ENCODE peak calls at places on chromosomes 4 and X, in seven cellular contexts. H is MG63; A is CD4-positive, alpha-beta memory T cell; U is lung; T is hepatocyte; D is AG10803; Y is fibroblast of lung. K is an unnamed sample.

GRCh38 chr4:138216272-138216867 is 25.8 kb downstream of the SLC7A11 start:
- DNase-seq in H (no peak), A (no peak), U (no peak), T (no peak), D (no peak), Y (no peak), K (no peak)

GRCh38 chr4:92551616-92552015 is 247.8 kb downstream of the GRID2 start:
- DNase-seq in H (no peak), A (no peak), U (no peak), T (no peak), D (no peak), Y (no peak), K (no peak)

GRCh38 chr4:8191136-8191747 is 7.8 kb upstream of the SH3TC1 start:
- DNase-seq in H (peak), A (no peak), U (peak), T (no peak), D (peak), Y (peak), K (peak)

GRCh38 chrX:108000751-108001150 is 18.6 kb upstream of the TEX13B start:
- DNase-seq in H (no peak), A (no peak), U (no peak), T (no peak), D (no peak), Y (peak), K (no peak)

GRCh38 chrX:64580035-64580434 is 184.8 kb upstream of the MTMR8 start:
- DNase-seq in H (no peak), A (no peak), U (no peak), T (no peak), D (no peak), Y (no peak), K (no peak)

GRCh38 chr4:114615435-114615834 is 16.8 kb downstream of the UGT8 start:
- DNase-seq in H (no peak), A (no peak), U (no peak), T (peak), D (no peak), Y (no peak), K (no peak)

GRCh38 chrX:148371251-148371650 is 129.2 kb upstream of the AFF2 start:
- DNase-seq in H (no peak), A (no peak), U (no peak), T (no peak), D (no peak), Y (no peak), K (no peak)

GRCh38 chr4:98446499-98447375 is 185.6 kb downstream of the RAP1GDS1 start:
- DNase-seq in H (no peak), A (peak), U (no peak), T (no peak), D (peak), Y (peak), K (peak)

GRCh38 chrX:137565921-137566745 is at the start of gene ZIC3:
- DNase-seq in H (peak), A (no peak), U (peak), T (peak), D (peak), Y (peak), K (no peak)

GRCh38 chrX:75155830-75156525 is at the start of gene ABCB7:
- DNase-seq in H (peak), A (peak), U (peak), T (peak), D (peak), Y (peak), K (peak)

GRCh38 chr4:54100607-54101189 is 735 bp downstream of the GSX2 start:
- DNase-seq in H (peak), A (no peak), U (no peak), T (no peak), D (no peak), Y (no peak), K (no peak)

GRCh38 chrX:133413218-133413925 is 1.9 kb downstream of the GPC4 start:
- DNase-seq in H (no peak), A (no peak), U (no peak), T (no peak), D (no peak), Y (no peak), K (no peak)

GRCh38 chrX:40085086-40085551 is 12.6 kb downstream of the BCOR start:
- DNase-seq in H (peak), A (no peak), U (no peak), T (peak), D (peak), Y (peak), K (no peak)

GRCh38 chr4:182925298-182925738 is 8.1 kb upstream of the DCTD start:
- DNase-seq in H (peak), A (peak), U (peak), T (peak), D (peak), Y (peak), K (peak)

GRCh38 chrX:130204647-130205046 is 32.9 kb downstream of the RAB33A start:
- DNase-seq in H (no peak), A (no peak), U (no peak), T (no peak), D (no peak), Y (no peak), K (no peak)

GRCh38 chrX:11540532-11541377 is 125.0 kb downstream of the ARHGAP6 start:
- DNase-seq in H (no peak), A (no peak), U (no peak), T (no peak), D (no peak), Y (peak), K (peak)

GRCh38 chr4:77804471-77804870 is 14.7 kb downstream of the CNOT6L start:
- DNase-seq in H (no peak), A (no peak), U (no peak), T (no peak), D (peak), Y (peak), K (no peak)

GRCh38 chr4:79526970-79527565 is 119.0 kb upstream of the GK2 start:
- DNase-seq in H (no peak), A (no peak), U (no peak), T (no peak), D (no peak), Y (no peak), K (no peak)
- H3K4me3 ChIP-seq in H (no peak), A (no peak), U (no peak), T (no peak), D (no peak), Y (no peak), K (no peak)

DNA sequence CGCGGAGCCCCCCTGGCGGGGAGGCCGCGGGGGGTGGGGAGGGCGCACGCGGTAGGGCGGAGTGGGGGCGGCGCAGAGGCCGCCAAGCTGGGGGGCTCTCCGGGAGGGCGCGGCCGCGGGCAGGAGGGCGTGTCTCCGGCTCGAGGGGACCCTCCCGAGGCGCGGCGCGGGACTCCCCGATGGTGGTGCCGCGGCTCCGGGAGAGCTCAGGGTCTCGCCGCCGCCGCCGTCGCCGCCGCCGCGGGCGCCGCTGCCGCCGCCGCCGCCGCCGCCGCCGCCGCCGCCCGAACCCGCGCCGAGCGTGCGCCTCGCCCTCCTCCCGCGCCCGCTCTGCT is at the start of gene PTCHD1:
- DNase-seq in H (no peak), A (no peak), U (no peak), T (no peak), D (no peak), Y (no peak), K (no peak)
- H3K4me3 ChIP-seq in H (peak), A (no peak), U (peak), T (peak), D (no peak), Y (no peak), K (no peak)

DNA sequence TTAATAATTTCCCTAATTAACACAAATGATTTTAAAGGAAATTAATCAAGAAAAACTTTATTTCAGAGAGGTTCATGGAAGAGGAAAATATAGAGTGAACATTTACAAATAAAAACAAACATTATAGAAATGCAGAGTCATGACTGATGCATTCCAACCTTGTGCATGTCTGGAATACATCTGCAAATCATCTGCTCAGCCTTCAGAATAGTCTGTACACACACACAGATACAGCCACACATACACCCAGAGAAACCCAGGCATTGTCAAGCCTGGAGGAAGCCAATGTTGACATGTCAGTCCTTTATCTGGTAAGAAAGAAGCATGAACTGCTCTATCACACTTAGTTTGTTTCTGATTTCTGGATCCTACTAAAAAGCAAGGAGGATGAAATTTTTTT is 61.3 kb upstream of the NFKB1 start:
- DNase-seq in H (no peak), A (no peak), U (no peak), T (peak), D (peak), Y (peak), K (no peak)
- H3K4me3 ChIP-seq in H (no peak), A (no peak), U (no peak), T (no peak), D (peak), Y (no peak), K (no peak)

DNA sequence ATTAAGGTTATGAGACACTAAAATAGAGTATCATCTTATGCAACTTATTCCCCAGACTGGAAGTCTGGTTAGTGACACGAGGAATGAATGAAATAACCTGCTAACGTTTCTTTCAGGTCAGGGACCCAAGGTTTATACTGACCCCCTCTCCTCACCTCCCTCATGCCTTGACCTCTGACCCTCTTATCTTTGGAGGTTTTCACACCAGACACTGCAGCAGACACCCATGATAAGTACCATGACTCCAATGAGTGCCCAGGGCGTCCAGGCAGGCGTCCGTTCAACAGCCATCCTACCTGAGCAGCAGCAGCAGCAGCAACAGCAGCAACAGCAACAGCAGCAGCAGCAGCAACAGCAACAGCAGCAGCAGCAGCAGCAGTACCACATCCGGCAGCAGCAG is 4.2 kb upstream of the NLGN3 start:
- DNase-seq in H (no peak), A (no peak), U (no peak), T (no peak), D (no peak), Y (no peak), K (no peak)
- H3K4me3 ChIP-seq in H (no peak), A (no peak), U (no peak), T (no peak), D (no peak), Y (no peak), K (no peak)

DNA sequence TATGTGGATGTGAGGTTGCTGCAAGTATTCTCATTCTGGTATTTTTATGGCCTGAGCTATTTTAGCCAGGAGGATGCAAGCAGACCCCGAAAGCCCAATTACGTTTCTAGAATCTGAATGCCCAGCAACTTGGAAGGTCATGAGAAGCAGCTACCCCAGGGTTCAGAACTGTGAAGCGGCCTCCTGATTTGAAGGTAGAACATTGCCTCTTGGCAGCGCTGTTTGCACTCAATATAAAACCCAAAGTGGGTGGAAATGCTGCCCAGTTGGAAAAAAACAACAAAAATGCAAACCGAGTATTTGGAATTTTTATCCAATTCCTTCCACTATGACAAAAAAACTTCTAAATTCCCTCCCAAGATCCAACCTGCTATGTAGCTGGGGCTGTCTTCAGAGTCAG is 103.4 kb upstream of the RBPJ start:
- DNase-seq in H (no peak), A (no peak), U (no peak), T (no peak), D (peak), Y (no peak), K (no peak)
- H3K4me3 ChIP-seq in H (no peak), A (no peak), U (no peak), T (no peak), D (no peak), Y (no peak), K (no peak)

GRCh38 chrX:99469439-99469838 is 940.6 kb downstream of the PCDH19 start:
- DNase-seq in H (no peak), A (no peak), U (no peak), T (no peak), D (no peak), Y (no peak), K (no peak)
- H3K4me3 ChIP-seq in H (no peak), A (no peak), U (no peak), T (no peak), D (no peak), Y (no peak), K (no peak)

GRCh38 chrX:20116575-20117240 is at the start of gene MAP7D2:
- DNase-seq in H (peak), A (no peak), U (no peak), T (peak), D (no peak), Y (no peak), K (no peak)

GRCh38 chrX:20116087-20116574 is 576 bp downstream of the MAP7D2 start:
- DNase-seq in H (peak), A (no peak), U (no peak), T (no peak), D (no peak), Y (no peak), K (no peak)

DNA sequence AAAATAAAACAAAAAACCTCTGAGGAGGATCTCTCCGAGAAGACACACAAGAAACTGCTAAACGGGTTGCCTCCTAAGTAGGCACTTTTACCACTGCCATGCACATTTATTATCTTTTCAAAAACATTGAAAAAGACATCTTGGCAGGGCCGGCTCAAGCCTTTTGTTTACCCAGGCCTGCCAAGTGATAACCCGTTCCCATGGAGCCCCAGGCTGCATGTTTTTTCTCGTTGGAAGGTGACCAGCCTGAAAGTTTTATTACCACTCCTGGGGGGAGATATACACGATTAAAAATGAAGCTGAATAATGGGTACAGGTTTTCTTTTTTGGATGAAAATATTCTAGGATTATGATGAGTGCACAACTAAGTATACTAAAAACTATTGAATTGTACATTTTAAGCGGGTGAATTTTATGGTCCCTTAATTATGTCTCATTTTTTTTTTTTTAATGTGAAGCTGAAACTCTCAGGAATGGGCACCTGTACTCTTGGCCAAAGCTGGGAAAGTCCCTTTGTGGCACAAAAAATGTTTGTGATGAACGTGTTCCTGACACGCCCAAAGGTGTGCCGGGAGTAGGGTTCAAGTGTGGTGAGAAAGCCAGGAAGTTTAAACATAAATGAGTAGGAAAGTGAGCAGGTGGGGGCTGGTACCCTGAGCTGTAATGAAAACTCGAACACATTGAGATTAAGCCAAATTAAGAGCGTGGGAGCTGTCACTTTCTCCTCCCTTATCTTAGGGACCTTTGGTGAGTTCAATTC is 1.5 kb upstream of the MAP7D2 start:
- DNase-seq in H (no peak), A (no peak), U (no peak), T (no peak), D (no peak), Y (no peak), K (no peak)
- H3K4me3 ChIP-seq in H (no peak), A (no peak), U (no peak), T (no peak), D (no peak), Y (no peak), K (no peak)

GRCh38 chrX:41723305-41723704 is 676 bp upstream of the GPR82 start:
- DNase-seq in H (no peak), A (no peak), U (no peak), T (no peak), D (peak), Y (peak), K (no peak)
- H3K4me3 ChIP-seq in H (no peak), A (no peak), U (no peak), T (no peak), D (no peak), Y (no peak), K (no peak)

DNA sequence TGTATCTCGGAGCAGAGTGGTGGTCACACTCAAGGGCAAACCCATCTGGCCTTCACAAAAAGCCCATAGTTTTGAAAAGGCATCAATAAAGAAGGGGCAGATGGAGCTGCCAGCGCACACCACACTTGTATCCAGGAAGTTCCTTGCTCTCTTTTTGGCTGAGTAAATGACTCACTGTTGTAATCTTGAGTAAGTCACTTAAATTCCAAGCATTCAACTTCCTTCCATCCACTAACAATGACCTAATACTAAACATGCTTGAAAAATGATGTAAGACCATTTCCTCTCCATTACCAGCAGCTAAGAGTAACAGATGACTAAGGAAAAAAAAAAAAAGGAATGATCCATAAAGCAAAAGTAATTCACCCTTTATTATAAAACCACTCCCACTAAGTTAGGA is 32.4 kb upstream of the MYOZ2 start:
- DNase-seq in H (peak), A (no peak), U (no peak), T (peak), D (peak), Y (peak), K (no peak)
- H3K4me3 ChIP-seq in H (no peak), A (no peak), U (no peak), T (no peak), D (no peak), Y (no peak), K (no peak)

GRCh38 chr4:44462259-44462658 is 13.7 kb upstream of the KCTD8 start:
- DNase-seq in H (no peak), A (no peak), U (no peak), T (no peak), D (no peak), Y (no peak), K (no peak)
- H3K4me3 ChIP-seq in H (no peak), A (no peak), U (no peak), T (no peak), D (no peak), Y (no peak), K (no peak)

K was measured in GM06990.